ENCODE peak calls at places on chromosomes 4 and X, in ten cellular contexts. One of them, this sample, is unnamed.

GRCh38 chrX:11437642-11438379 is 144.6 kb downstream of the AMELX start:
- DNase-seq in K562: peak; percentile 81
- DNase-seq in SJSA1: peak; percentile 0
- DNase-seq in stomach: no peak
- DNase-seq in uterus: no peak
- DNase-seq in cardiac muscle cell: no peak
- DNase-seq in suprapubic skin: no peak
- DNase-seq in aorta: peak; percentile 87
- DNase-seq in Panc1: no peak
- DNase-seq in heart right ventricle: peak; percentile 29
- DNase-seq in this sample: peak; percentile 72

GRCh38 chr4:8724436-8725070 is 132.0 kb downstream of the CPZ start:
- DNase-seq in K562: no peak
- DNase-seq in suprapubic skin: peak; percentile 40
- DNase-seq in aorta: peak; percentile 49
- DNase-seq in Panc1: no peak
- DNase-seq in stomach: peak; percentile 16
- DNase-seq in heart right ventricle: no peak
- DNase-seq in SJSA1: no peak
- DNase-seq in uterus: peak; percentile 2
- DNase-seq in cardiac muscle cell: no peak
- DNase-seq in this sample: no peak

GRCh38 chrX:15493118-15494082 is at the start of gene PIR:
- DNase-seq in suprapubic skin: peak; percentile 86
- DNase-seq in cardiac muscle cell: peak; percentile 94
- DNase-seq in SJSA1: peak; percentile 76
- DNase-seq in Panc1: peak; percentile 8
- DNase-seq in heart right ventricle: peak; percentile 81
- DNase-seq in aorta: peak; percentile 96
- DNase-seq in K562: peak; percentile 95
- DNase-seq in stomach: peak; percentile 89
- DNase-seq in uterus: peak; percentile 82
- DNase-seq in this sample: peak; percentile 90

GRCh38 chrX:37349131-37350033 is at the start of gene PRRG1:
- DNase-seq in uterus: peak; percentile 74
- DNase-seq in suprapubic skin: peak; percentile 81
- DNase-seq in aorta: peak; percentile 92
- DNase-seq in heart right ventricle: peak; percentile 79
- DNase-seq in stomach: peak; percentile 72
- DNase-seq in Panc1: peak; percentile 7
- DNase-seq in K562: peak; percentile 83
- DNase-seq in cardiac muscle cell: peak; percentile 94
- DNase-seq in SJSA1: peak; percentile 60
- DNase-seq in this sample: peak; percentile 79

GRCh38 chr4:1399508-1400190 is 6.6 kb downstream of the NKX1-1 start:
- DNase-seq in stomach: no peak
- DNase-seq in cardiac muscle cell: no peak
- DNase-seq in K562: no peak
- DNase-seq in SJSA1: no peak
- DNase-seq in aorta: no peak
- DNase-seq in heart right ventricle: no peak
- DNase-seq in Panc1: no peak
- DNase-seq in suprapubic skin: no peak
- DNase-seq in uterus: peak; percentile 4
- DNase-seq in this sample: no peak

GRCh38 chr4:152399246-152399645 is 136.6 kb downstream of the FBXW7 start:
- DNase-seq in uterus: no peak
- DNase-seq in aorta: no peak
- DNase-seq in Panc1: no peak
- DNase-seq in suprapubic skin: no peak
- DNase-seq in SJSA1: no peak
- DNase-seq in K562: no peak
- DNase-seq in stomach: no peak
- DNase-seq in cardiac muscle cell: no peak
- DNase-seq in heart right ventricle: no peak
- DNase-seq in this sample: no peak

GRCh38 chr4:22129454-22130075 is 181.0 kb upstream of the KCNIP4 start:
- DNase-seq in suprapubic skin: no peak
- DNase-seq in SJSA1: peak; percentile 0
- DNase-seq in Panc1: peak; percentile 10
- DNase-seq in cardiac muscle cell: peak; percentile 63
- DNase-seq in K562: peak; percentile 6
- DNase-seq in uterus: no peak
- DNase-seq in aorta: no peak
- DNase-seq in stomach: no peak
- DNase-seq in heart right ventricle: no peak
- DNase-seq in this sample: peak; percentile 0

GRCh38 chr4:99202536-99202935 is 16.5 kb downstream of the ADH6 start:
- DNase-seq in stomach: no peak
- DNase-seq in aorta: no peak
- DNase-seq in uterus: peak; percentile 41
- DNase-seq in cardiac muscle cell: no peak
- DNase-seq in suprapubic skin: no peak
- DNase-seq in K562: no peak
- DNase-seq in SJSA1: no peak
- DNase-seq in heart right ventricle: no peak
- DNase-seq in Panc1: no peak
- DNase-seq in this sample: no peak

GRCh38 chr4:86556791-86557415 is 37.2 kb upstream of the PTPN13 start:
- DNase-seq in Panc1: no peak
- DNase-seq in suprapubic skin: no peak
- DNase-seq in uterus: no peak
- DNase-seq in K562: no peak
- DNase-seq in aorta: no peak
- DNase-seq in cardiac muscle cell: no peak
- DNase-seq in stomach: no peak
- DNase-seq in SJSA1: peak; percentile 43
- DNase-seq in heart right ventricle: no peak
- DNase-seq in this sample: no peak

GRCh38 chr4:141721174-141721573 is 84.8 kb downstream of the IL15 start:
- DNase-seq in suprapubic skin: no peak
- DNase-seq in aorta: no peak
- DNase-seq in stomach: no peak
- DNase-seq in heart right ventricle: no peak
- DNase-seq in cardiac muscle cell: no peak
- DNase-seq in SJSA1: no peak
- DNase-seq in Panc1: no peak
- DNase-seq in K562: no peak
- DNase-seq in uterus: no peak
- DNase-seq in this sample: no peak

DNA sequence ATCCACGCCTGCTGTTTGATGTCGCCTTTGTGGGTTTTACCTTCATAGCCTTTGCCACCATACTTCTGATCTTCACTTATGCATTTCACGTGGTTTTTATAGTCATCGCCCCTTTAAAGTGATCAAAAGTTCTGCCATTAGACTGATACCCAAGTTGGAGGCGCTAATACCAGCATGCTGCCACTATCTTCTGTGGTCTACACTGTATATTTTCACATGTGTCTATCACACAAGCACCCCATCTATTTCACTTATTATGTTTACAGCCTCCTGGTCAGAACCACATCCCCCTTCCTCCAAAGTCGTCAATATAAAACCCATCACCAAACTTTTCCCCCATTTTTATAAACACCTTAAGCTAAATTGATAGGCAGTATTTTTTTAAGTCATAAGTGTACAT is 8.2 kb downstream of the LYAR start:
- DNase-seq in K562: no peak
- DNase-seq in cardiac muscle cell: no peak
- DNase-seq in Panc1: no peak
- DNase-seq in aorta: no peak
- DNase-seq in heart right ventricle: no peak
- DNase-seq in suprapubic skin: no peak
- DNase-seq in stomach: no peak
- DNase-seq in SJSA1: no peak
- DNase-seq in uterus: no peak
- DNase-seq in this sample: no peak
- H3K36me3 ChIP-seq in K562: peaks cover 93% of the 10 kb centered on the region
- H3K36me3 ChIP-seq in cardiac muscle cell: peaks cover 35% of the 10 kb centered on the region
- H3K36me3 ChIP-seq in Panc1: peaks cover 27% of the 10 kb centered on the region
- H3K36me3 ChIP-seq in aorta: peaks cover 11% of the 10 kb centered on the region
- H3K36me3 ChIP-seq in heart right ventricle: peaks cover 7% of the 10 kb centered on the region
- H3K36me3 ChIP-seq in suprapubic skin: peaks cover 73% of the 10 kb centered on the region
- H3K36me3 ChIP-seq in stomach: peaks cover 20% of the 10 kb centered on the region
- H3K36me3 ChIP-seq in SJSA1: peaks cover 93% of the 10 kb centered on the region
- H3K36me3 ChIP-seq in uterus: no peaks in the 10 kb centered on the region
- H3K36me3 ChIP-seq in this sample: peaks cover 24% of the 10 kb centered on the region

GRCh38 chrX:45801554-45801953 is 600.9 kb upstream of the DIPK2B start:
- DNase-seq in heart right ventricle: no peak
- DNase-seq in aorta: no peak
- DNase-seq in SJSA1: no peak
- DNase-seq in stomach: no peak
- DNase-seq in suprapubic skin: no peak
- DNase-seq in cardiac muscle cell: peak; percentile 29
- DNase-seq in uterus: no peak
- DNase-seq in K562: peak; percentile 15
- DNase-seq in Panc1: no peak
- DNase-seq in this sample: no peak
- H3K4me3 ChIP-seq in heart right ventricle: no peak overlapping the region
- H3K4me3 ChIP-seq in aorta: no peak overlapping the region
- H3K4me3 ChIP-seq in SJSA1: peak overlapping the region; percentile 10
- H3K4me3 ChIP-seq in stomach: no peak overlapping the region
- H3K4me3 ChIP-seq in suprapubic skin: no peak overlapping the region
- H3K4me3 ChIP-seq in cardiac muscle cell: no peak overlapping the region
- H3K4me3 ChIP-seq in uterus: no peak overlapping the region
- H3K4me3 ChIP-seq in K562: no peak overlapping the region
- H3K4me3 ChIP-seq in Panc1: peak overlapping the region; percentile 53
- H3K4me3 ChIP-seq in this sample: no peak overlapping the region

GRCh38 chrX:34654939-34655338 is 2.1 kb downstream of the TMEM47 start:
- DNase-seq in suprapubic skin: no peak
- DNase-seq in stomach: no peak
- DNase-seq in Panc1: no peak
- DNase-seq in aorta: no peak
- DNase-seq in K562: no peak
- DNase-seq in uterus: no peak
- DNase-seq in heart right ventricle: no peak
- DNase-seq in SJSA1: peak; percentile 37
- DNase-seq in cardiac muscle cell: peak; percentile 5
- DNase-seq in this sample: no peak
- H3K27me3 ChIP-seq in suprapubic skin: no peaks in the 10 kb centered on the region
- H3K27me3 ChIP-seq in stomach: no peaks in the 10 kb centered on the region
- H3K27me3 ChIP-seq in Panc1: no peaks in the 10 kb centered on the region
- H3K27me3 ChIP-seq in aorta: no peaks in the 10 kb centered on the region
- H3K27me3 ChIP-seq in K562: no peaks in the 10 kb centered on the region
- H3K27me3 ChIP-seq in uterus: no peaks in the 10 kb centered on the region
- H3K27me3 ChIP-seq in heart right ventricle: no peaks in the 10 kb centered on the region
- H3K27me3 ChIP-seq in SJSA1: no peaks in the 10 kb centered on the region
- H3K27me3 ChIP-seq in cardiac muscle cell: no peaks in the 10 kb centered on the region
- H3K27me3 ChIP-seq in this sample: no peaks in the 10 kb centered on the region

GRCh38 chr4:55866973-55867574 is 13.6 kb downstream of the EXOC1 start:
- DNase-seq in SJSA1: peak; percentile 59
- DNase-seq in Panc1: no peak
- DNase-seq in cardiac muscle cell: peak; percentile 71
- DNase-seq in suprapubic skin: no peak
- DNase-seq in aorta: no peak
- DNase-seq in stomach: no peak
- DNase-seq in K562: peak; percentile 75
- DNase-seq in uterus: no peak
- DNase-seq in heart right ventricle: peak; percentile 8
- DNase-seq in this sample: peak; percentile 10
- H3K36me3 ChIP-seq in SJSA1: peaks cover 28% of the 10 kb centered on the region
- H3K36me3 ChIP-seq in Panc1: peaks cover 15% of the 10 kb centered on the region
- H3K36me3 ChIP-seq in cardiac muscle cell: peaks cover 34% of the 10 kb centered on the region
- H3K36me3 ChIP-seq in suprapubic skin: peaks cover 55% of the 10 kb centered on the region
- H3K36me3 ChIP-seq in aorta: peaks cover 2% of the 10 kb centered on the region
- H3K36me3 ChIP-seq in stomach: peaks cover 24% of the 10 kb centered on the region
- H3K36me3 ChIP-seq in K562: peaks cover 59% of the 10 kb centered on the region
- H3K36me3 ChIP-seq in uterus: no peaks in the 10 kb centered on the region
- H3K36me3 ChIP-seq in heart right ventricle: no peaks in the 10 kb centered on the region
- H3K36me3 ChIP-seq in this sample: peaks cover 15% of the 10 kb centered on the region

GRCh38 chr4:3461515-3462291 is 1.4 kb upstream of the DOK7 start:
- DNase-seq in K562: no peak
- DNase-seq in SJSA1: no peak
- DNase-seq in suprapubic skin: no peak
- DNase-seq in uterus: no peak
- DNase-seq in stomach: peak; percentile 96
- DNase-seq in cardiac muscle cell: no peak
- DNase-seq in aorta: peak; percentile 88
- DNase-seq in heart right ventricle: peak; percentile 74
- DNase-seq in Panc1: no peak
- DNase-seq in this sample: peak; percentile 93
- H3K4me3 ChIP-seq in K562: no peak overlapping the region
- H3K4me3 ChIP-seq in SJSA1: no peak overlapping the region
- H3K4me3 ChIP-seq in suprapubic skin: no peak overlapping the region
- H3K4me3 ChIP-seq in uterus: no peak overlapping the region
- H3K4me3 ChIP-seq in stomach: no peak overlapping the region
- H3K4me3 ChIP-seq in cardiac muscle cell: no peak overlapping the region
- H3K4me3 ChIP-seq in aorta: no peak overlapping the region
- H3K4me3 ChIP-seq in heart right ventricle: no peak overlapping the region
- H3K4me3 ChIP-seq in Panc1: no peak overlapping the region
- H3K4me3 ChIP-seq in this sample: no peak overlapping the region

DNA sequence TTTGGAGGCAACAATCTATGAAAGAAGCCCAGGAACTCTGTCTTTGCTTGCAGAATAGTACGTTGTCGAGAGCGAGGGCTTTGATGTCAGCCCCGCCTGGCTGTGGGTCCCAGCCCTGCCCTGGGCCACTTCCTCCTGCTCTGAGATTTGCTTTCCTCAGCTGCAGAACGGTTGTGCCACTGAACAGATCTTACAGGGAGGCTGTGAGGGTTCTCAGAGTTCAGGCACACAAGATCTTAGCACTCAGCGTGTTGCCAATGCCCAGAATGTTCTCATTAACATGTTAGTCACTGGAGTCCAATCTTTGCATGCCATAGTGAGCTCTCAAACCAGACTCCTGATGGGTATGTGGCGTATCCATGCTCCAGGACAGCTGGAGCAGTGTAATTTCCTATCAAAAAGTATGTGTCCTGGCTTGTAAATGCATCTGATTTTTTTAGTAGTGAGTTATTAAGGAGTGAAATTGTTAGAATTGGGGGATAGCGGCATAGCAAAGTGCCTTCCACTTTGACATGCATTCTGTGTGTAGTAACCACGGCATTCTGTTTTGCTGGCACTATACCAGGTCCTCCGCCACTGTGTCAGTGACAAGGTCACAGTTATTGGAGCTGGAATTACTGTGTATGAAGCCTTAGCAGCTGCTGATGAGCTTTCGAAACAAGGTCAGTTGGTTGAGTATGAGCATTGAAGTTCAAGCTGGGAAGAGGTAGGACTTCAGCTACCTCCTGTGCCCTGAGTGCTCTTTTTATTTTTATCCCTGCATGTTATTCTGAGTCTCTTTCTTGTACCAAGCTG is 31.6 kb downstream of the TKTL1 start:
- DNase-seq in uterus: no peak
- DNase-seq in cardiac muscle cell: no peak
- DNase-seq in heart right ventricle: no peak
- DNase-seq in aorta: no peak
- DNase-seq in stomach: no peak
- DNase-seq in suprapubic skin: no peak
- DNase-seq in K562: no peak
- DNase-seq in SJSA1: no peak
- DNase-seq in Panc1: no peak
- DNase-seq in this sample: no peak
- H3K27me3 ChIP-seq in uterus: no peaks in the 10 kb centered on the region
- H3K27me3 ChIP-seq in cardiac muscle cell: no peaks in the 10 kb centered on the region
- H3K27me3 ChIP-seq in heart right ventricle: no peaks in the 10 kb centered on the region
- H3K27me3 ChIP-seq in aorta: no peaks in the 10 kb centered on the region
- H3K27me3 ChIP-seq in stomach: no peaks in the 10 kb centered on the region
- H3K27me3 ChIP-seq in suprapubic skin: no peaks in the 10 kb centered on the region
- H3K27me3 ChIP-seq in K562: peaks cover 62% of the 10 kb centered on the region
- H3K27me3 ChIP-seq in SJSA1: peaks cover 3% of the 10 kb centered on the region
- H3K27me3 ChIP-seq in Panc1: peaks cover 7% of the 10 kb centered on the region
- H3K27me3 ChIP-seq in this sample: no peaks in the 10 kb centered on the region

This sample was measured in MG63.